ENCODE peak calls at places on chromosomes 11 and 22, in nine cellular contexts. One of them, this sample, is unnamed. For H3K4me1 and H3K9me3, the result is how much of the 10 kb centered on the place peaks cover.

GRCh38 chr11:330694-331314 is 10.1 kb upstream of the IFITM3 start:
- DNase-seq in PC-9: no peak
- DNase-seq in aorta: no peak
- DNase-seq in psoas muscle: no peak
- DNase-seq in ascending aorta: no peak
- DNase-seq in A549: no peak
- DNase-seq in Peyer's patch: no peak
- DNase-seq in CD8-positive, alpha-beta T cell: no peak
- DNase-seq in left ventricle myocardium inferior: no peak
- DNase-seq in this sample: no peak

GRCh38 chr22:42335839-42336378 is 65.5 kb upstream of the TCF20 start:
- DNase-seq in PC-9: no peak
- DNase-seq in aorta: no peak
- DNase-seq in psoas muscle: no peak
- DNase-seq in ascending aorta: no peak
- DNase-seq in A549: no peak
- DNase-seq in Peyer's patch: no peak
- DNase-seq in CD8-positive, alpha-beta T cell: no peak
- DNase-seq in left ventricle myocardium inferior: no peak
- DNase-seq in this sample: no peak

GRCh38 chr11:65419773-65420481 is 2.7 kb upstream of the NEAT1 start:
- DNase-seq in PC-9: peak
- DNase-seq in aorta: peak
- DNase-seq in psoas muscle: peak
- DNase-seq in ascending aorta: peak
- DNase-seq in A549: no peak
- DNase-seq in Peyer's patch: peak
- DNase-seq in CD8-positive, alpha-beta T cell: no peak
- DNase-seq in left ventricle myocardium inferior: peak
- DNase-seq in this sample: no peak

GRCh38 chr11:77049081-77049480 is 14.9 kb downstream of the B3GNT6 start:
- DNase-seq in PC-9: no peak
- DNase-seq in aorta: no peak
- DNase-seq in psoas muscle: no peak
- DNase-seq in ascending aorta: no peak
- DNase-seq in A549: no peak
- DNase-seq in Peyer's patch: peak
- DNase-seq in CD8-positive, alpha-beta T cell: no peak
- DNase-seq in left ventricle myocardium inferior: no peak
- DNase-seq in this sample: no peak

GRCh38 chr11:124069429-124070401 is 28.6 kb upstream of the OR10G7 start:
- DNase-seq in PC-9: no peak
- DNase-seq in aorta: peak
- DNase-seq in psoas muscle: no peak
- DNase-seq in ascending aorta: no peak
- DNase-seq in A549: no peak
- DNase-seq in Peyer's patch: peak
- DNase-seq in CD8-positive, alpha-beta T cell: no peak
- DNase-seq in left ventricle myocardium inferior: no peak
- DNase-seq in this sample: peak

GRCh38 chr11:44865866-44866272 is 84.8 kb downstream of the TP53I11 start:
- DNase-seq in PC-9: no peak
- DNase-seq in aorta: no peak
- DNase-seq in psoas muscle: no peak
- DNase-seq in ascending aorta: no peak
- DNase-seq in A549: no peak
- DNase-seq in Peyer's patch: peak
- DNase-seq in CD8-positive, alpha-beta T cell: no peak
- DNase-seq in left ventricle myocardium inferior: peak
- DNase-seq in this sample: no peak

GRCh38 chr11:11218287-11218986 is 134.6 kb downstream of the CSNK2A3 start:
- DNase-seq in PC-9: no peak
- DNase-seq in aorta: no peak
- DNase-seq in psoas muscle: peak
- DNase-seq in ascending aorta: no peak
- DNase-seq in A549: no peak
- DNase-seq in Peyer's patch: no peak
- DNase-seq in CD8-positive, alpha-beta T cell: no peak
- DNase-seq in left ventricle myocardium inferior: peak
- DNase-seq in this sample: no peak

GRCh38 chr11:35944503-35945136 is 758 bp downstream of the LDLRAD3 start:
- DNase-seq in PC-9: no peak
- DNase-seq in aorta: peak
- DNase-seq in psoas muscle: peak
- DNase-seq in ascending aorta: peak
- DNase-seq in A549: no peak
- DNase-seq in Peyer's patch: no peak
- DNase-seq in CD8-positive, alpha-beta T cell: no peak
- DNase-seq in left ventricle myocardium inferior: no peak
- DNase-seq in this sample: no peak

GRCh38 chr11:69339041-69339733 is 45.2 kb downstream of the MYEOV start:
- DNase-seq in PC-9: no peak
- DNase-seq in aorta: no peak
- DNase-seq in psoas muscle: no peak
- DNase-seq in ascending aorta: no peak
- DNase-seq in A549: no peak
- DNase-seq in Peyer's patch: peak
- DNase-seq in CD8-positive, alpha-beta T cell: no peak
- DNase-seq in left ventricle myocardium inferior: no peak
- DNase-seq in this sample: no peak

GRCh38 chr11:12585861-12586260 is 88.4 kb upstream of the TEAD1 start:
- DNase-seq in PC-9: no peak
- DNase-seq in aorta: no peak
- DNase-seq in psoas muscle: no peak
- DNase-seq in ascending aorta: no peak
- DNase-seq in A549: no peak
- DNase-seq in Peyer's patch: no peak
- DNase-seq in CD8-positive, alpha-beta T cell: no peak
- DNase-seq in left ventricle myocardium inferior: no peak
- DNase-seq in this sample: no peak

GRCh38 chr22:17266261-17266971 is 47.2 kb upstream of the ADA2 start:
- DNase-seq in PC-9: no peak
- DNase-seq in aorta: no peak
- DNase-seq in psoas muscle: peak
- DNase-seq in ascending aorta: no peak
- DNase-seq in A549: no peak
- DNase-seq in Peyer's patch: peak
- DNase-seq in CD8-positive, alpha-beta T cell: no peak
- DNase-seq in left ventricle myocardium inferior: peak
- DNase-seq in this sample: no peak

GRCh38 chr11:74866557-74866956 is 82.3 kb downstream of the XRRA1 start:
- DNase-seq in PC-9: no peak
- DNase-seq in aorta: no peak
- DNase-seq in psoas muscle: no peak
- DNase-seq in ascending aorta: no peak
- DNase-seq in A549: no peak
- DNase-seq in Peyer's patch: no peak
- DNase-seq in CD8-positive, alpha-beta T cell: no peak
- DNase-seq in left ventricle myocardium inferior: no peak
- DNase-seq in this sample: no peak

GRCh38 chr11:126060651-126061220 is 1.9 kb downstream of the CDON start:
- DNase-seq in PC-9: no peak
- DNase-seq in aorta: no peak
- DNase-seq in psoas muscle: no peak
- DNase-seq in ascending aorta: no peak
- DNase-seq in A549: no peak
- DNase-seq in Peyer's patch: no peak
- DNase-seq in CD8-positive, alpha-beta T cell: no peak
- DNase-seq in left ventricle myocardium inferior: no peak
- DNase-seq in this sample: no peak

GRCh38 chr11:131206671-131207070 is 163.7 kb upstream of the NTM start:
- DNase-seq in PC-9: no peak
- DNase-seq in aorta: no peak
- DNase-seq in psoas muscle: no peak
- DNase-seq in ascending aorta: no peak
- DNase-seq in A549: no peak
- DNase-seq in Peyer's patch: no peak
- DNase-seq in CD8-positive, alpha-beta T cell: no peak
- DNase-seq in left ventricle myocardium inferior: no peak
- DNase-seq in this sample: no peak

GRCh38 chr22:32203181-32204105 is 1.4 kb downstream of the RFPL2 start:
- DNase-seq in PC-9: no peak
- DNase-seq in aorta: no peak
- DNase-seq in psoas muscle: peak
- DNase-seq in ascending aorta: no peak
- DNase-seq in A549: peak
- DNase-seq in Peyer's patch: no peak
- DNase-seq in CD8-positive, alpha-beta T cell: no peak
- DNase-seq in left ventricle myocardium inferior: no peak
- DNase-seq in this sample: no peak

GRCh38 chr11:61138940-61139339 is 22.3 kb downstream of the VPS37C start:
- DNase-seq in PC-9: no peak
- DNase-seq in aorta: peak
- DNase-seq in psoas muscle: no peak
- DNase-seq in ascending aorta: no peak
- DNase-seq in A549: no peak
- DNase-seq in Peyer's patch: no peak
- DNase-seq in CD8-positive, alpha-beta T cell: no peak
- DNase-seq in left ventricle myocardium inferior: no peak
- DNase-seq in this sample: no peak

GRCh38 chr22:45499746-45500145 is 2.9 kb upstream of the FBLN1 start:
- DNase-seq in PC-9: peak
- DNase-seq in aorta: peak
- DNase-seq in psoas muscle: peak
- DNase-seq in ascending aorta: no peak
- DNase-seq in A549: no peak
- DNase-seq in Peyer's patch: peak
- DNase-seq in CD8-positive, alpha-beta T cell: no peak
- DNase-seq in left ventricle myocardium inferior: peak
- DNase-seq in this sample: no peak

DNA sequence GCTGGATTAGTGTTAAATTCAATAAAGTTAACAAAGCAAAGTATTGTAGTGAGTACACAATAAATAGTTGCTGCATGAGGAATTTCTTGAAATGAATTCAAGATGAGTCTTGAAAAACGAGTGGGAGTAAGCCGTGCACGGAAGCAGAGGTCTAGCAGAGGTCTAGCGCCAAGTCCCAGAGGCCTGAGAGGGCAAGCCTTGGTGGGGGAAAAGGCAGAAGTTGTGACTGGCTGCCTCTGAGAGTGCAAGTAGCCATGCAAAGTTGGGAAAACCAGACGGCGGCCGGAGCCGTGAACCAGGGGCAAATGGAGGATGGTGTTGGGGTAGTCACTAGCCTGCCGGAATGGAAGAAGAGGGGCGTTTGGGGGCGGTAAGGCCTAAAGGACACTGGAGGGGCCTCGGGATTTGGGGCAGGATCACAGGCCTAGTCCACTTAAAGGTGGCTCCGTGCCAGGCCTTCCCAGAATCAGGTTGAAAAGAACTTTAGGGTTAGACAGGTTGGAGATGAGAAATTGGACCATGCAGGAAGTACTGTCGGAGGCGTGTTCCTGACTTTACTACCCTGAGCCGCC is 379 bp upstream of the SLC3A2 start:
- DNase-seq in PC-9: peak
- DNase-seq in aorta: peak
- DNase-seq in psoas muscle: no peak
- DNase-seq in ascending aorta: peak
- DNase-seq in A549: peak
- DNase-seq in Peyer's patch: no peak
- DNase-seq in CD8-positive, alpha-beta T cell: no peak
- DNase-seq in left ventricle myocardium inferior: no peak
- DNase-seq in this sample: no peak
- H3K4me1 ChIP-seq in PC-9: under half
- H3K4me1 ChIP-seq in aorta: under half
- H3K4me1 ChIP-seq in psoas muscle: under half
- H3K4me1 ChIP-seq in ascending aorta: under half
- H3K4me1 ChIP-seq in A549: under half
- H3K4me1 ChIP-seq in Peyer's patch: under half
- H3K4me1 ChIP-seq in CD8-positive, alpha-beta T cell: under half
- H3K4me1 ChIP-seq in left ventricle myocardium inferior: half or more
- H3K4me1 ChIP-seq in this sample: under half

GRCh38 chr11:120432056-120433018 is 79.2 kb upstream of the GRIK4 start:
- DNase-seq in PC-9: peak
- DNase-seq in aorta: no peak
- DNase-seq in psoas muscle: no peak
- DNase-seq in ascending aorta: peak
- DNase-seq in A549: peak
- DNase-seq in Peyer's patch: no peak
- DNase-seq in CD8-positive, alpha-beta T cell: no peak
- DNase-seq in left ventricle myocardium inferior: no peak
- DNase-seq in this sample: no peak
- H3K27ac ChIP-seq in PC-9: peak
- H3K27ac ChIP-seq in aorta: no peak
- H3K27ac ChIP-seq in psoas muscle: peak
- H3K27ac ChIP-seq in ascending aorta: peak
- H3K27ac ChIP-seq in A549: peak
- H3K27ac ChIP-seq in Peyer's patch: peak
- H3K27ac ChIP-seq in CD8-positive, alpha-beta T cell: no peak
- H3K27ac ChIP-seq in left ventricle myocardium inferior: peak
- H3K27ac ChIP-seq in this sample: no peak

GRCh38 chr22:47457021-47457420 is 694.6 kb downstream of the TBC1D22A start:
- DNase-seq in PC-9: no peak
- DNase-seq in aorta: no peak
- DNase-seq in psoas muscle: no peak
- DNase-seq in ascending aorta: no peak
- DNase-seq in A549: no peak
- DNase-seq in Peyer's patch: no peak
- DNase-seq in CD8-positive, alpha-beta T cell: no peak
- DNase-seq in left ventricle myocardium inferior: no peak
- DNase-seq in this sample: no peak

GRCh38 chr22:47463220-47463619 is 700.8 kb downstream of the TBC1D22A start:
- DNase-seq in PC-9: no peak
- DNase-seq in aorta: no peak
- DNase-seq in psoas muscle: no peak
- DNase-seq in ascending aorta: no peak
- DNase-seq in A549: no peak
- DNase-seq in Peyer's patch: no peak
- DNase-seq in CD8-positive, alpha-beta T cell: no peak
- DNase-seq in left ventricle myocardium inferior: no peak
- DNase-seq in this sample: no peak

GRCh38 chr22:47458348-47458747 is 695.9 kb downstream of the TBC1D22A start:
- DNase-seq in PC-9: no peak
- DNase-seq in aorta: no peak
- DNase-seq in psoas muscle: no peak
- DNase-seq in ascending aorta: no peak
- DNase-seq in A549: no peak
- DNase-seq in Peyer's patch: no peak
- DNase-seq in CD8-positive, alpha-beta T cell: no peak
- DNase-seq in left ventricle myocardium inferior: no peak
- DNase-seq in this sample: no peak

GRCh38 chr22:47457509-47458300 is 695.3 kb downstream of the TBC1D22A start:
- DNase-seq in PC-9: no peak
- DNase-seq in aorta: no peak
- DNase-seq in psoas muscle: no peak
- DNase-seq in ascending aorta: no peak
- DNase-seq in A549: no peak
- DNase-seq in Peyer's patch: no peak
- DNase-seq in CD8-positive, alpha-beta T cell: no peak
- DNase-seq in left ventricle myocardium inferior: no peak
- DNase-seq in this sample: no peak

GRCh38 chr22:47460870-47461269 is 698.4 kb downstream of the TBC1D22A start:
- DNase-seq in PC-9: no peak
- DNase-seq in aorta: no peak
- DNase-seq in psoas muscle: no peak
- DNase-seq in ascending aorta: no peak
- DNase-seq in A549: no peak
- DNase-seq in Peyer's patch: no peak
- DNase-seq in CD8-positive, alpha-beta T cell: no peak
- DNase-seq in left ventricle myocardium inferior: no peak
- DNase-seq in this sample: no peak
- H3K9me3 ChIP-seq in PC-9: under half
- H3K9me3 ChIP-seq in aorta: under half
- H3K9me3 ChIP-seq in psoas muscle: under half
- H3K9me3 ChIP-seq in ascending aorta: under half
- H3K9me3 ChIP-seq in A549: under half
- H3K9me3 ChIP-seq in Peyer's patch: under half
- H3K9me3 ChIP-seq in CD8-positive, alpha-beta T cell: under half
- H3K9me3 ChIP-seq in left ventricle myocardium inferior: under half
- H3K9me3 ChIP-seq in this sample: under half

GRCh38 chr11:83187463-83187862 is 6.0 kb upstream of the ANKRD42 start:
- DNase-seq in PC-9: no peak
- DNase-seq in aorta: no peak
- DNase-seq in psoas muscle: no peak
- DNase-seq in ascending aorta: no peak
- DNase-seq in A549: no peak
- DNase-seq in Peyer's patch: no peak
- DNase-seq in CD8-positive, alpha-beta T cell: no peak
- DNase-seq in left ventricle myocardium inferior: no peak
- DNase-seq in this sample: no peak
- H3K4me1 ChIP-seq in PC-9: under half
- H3K4me1 ChIP-seq in aorta: under half
- H3K4me1 ChIP-seq in psoas muscle: under half
- H3K4me1 ChIP-seq in ascending aorta: under half
- H3K4me1 ChIP-seq in A549: under half
- H3K4me1 ChIP-seq in Peyer's patch: under half
- H3K4me1 ChIP-seq in CD8-positive, alpha-beta T cell: under half
- H3K4me1 ChIP-seq in left ventricle myocardium inferior: under half
- H3K4me1 ChIP-seq in this sample: under half